ENCODE peak calls at places on chromosomes 5 and 9, in six cellular contexts. X is brain microvascular endothelial cell; N is ELR; H is hypothalamus; C is CD8-positive, alpha-beta T cell; E is activated CD8-positive, alpha-beta memory T cell treated with anti-CD3 and anti-CD28 coated beads for 24 hours. T is an unnamed sample.

GRCh38 chr5:165057156-165057555 is 1551.7 kb downstream of the MAT2B start:
- DNase-seq in X (no peak), N (no peak), H (no peak), C (no peak), E (no peak), T (no peak)

GRCh38 chr5:72134226-72134625 is 27.0 kb downstream of the MAP1B start:
- DNase-seq in X (no peak), N (peak; percentile 56), H (no peak), C (no peak), E (no peak), T (no peak)

GRCh38 chr5:118577621-118578020 is 410.7 kb downstream of the DTWD2 start:
- DNase-seq in X (no peak), N (no peak), H (no peak), C (no peak), E (no peak), T (no peak)

GRCh38 chr5:32508806-32509805 is 64.6 kb upstream of the ZFR start:
- DNase-seq in X (no peak), N (peak; percentile 84), H (no peak), C (no peak), E (no peak), T (no peak)

GRCh38 chr9:127858041-127858512 is 3.6 kb upstream of the ENG start:
- DNase-seq in X (no peak), N (no peak), H (no peak), C (no peak), E (no peak), T (no peak)

GRCh38 chr5:33180900-33181299 is 259.9 kb upstream of the TARS1 start:
- DNase-seq in X (peak; percentile 36), N (peak; percentile 66), H (no peak), C (no peak), E (no peak), T (no peak)

GRCh38 chr9:77392328-77392727 is 215.0 kb downstream of the VPS13A start:
- DNase-seq in X (no peak), N (no peak), H (no peak), C (no peak), E (no peak), T (no peak)

GRCh38 chr9:120937596-120937995 is 11.0 kb upstream of the TRAF1 start:
- DNase-seq in X (no peak), N (no peak), H (no peak), C (no peak), E (no peak), T (no peak)

GRCh38 chr5:54832066-54832465 is 153.3 kb downstream of the ESM1 start:
- DNase-seq in X (no peak), N (no peak), H (no peak), C (no peak), E (no peak), T (no peak)

GRCh38 chr5:65034029-65034781 is 265.5 kb downstream of the CWC27 start:
- DNase-seq in X (no peak), N (no peak), H (no peak), C (no peak), E (no peak), T (no peak)

GRCh38 chr9:19408316-19408692 is 505 bp upstream of the ACER2 start:
- DNase-seq in X (no peak), N (no peak), H (peak; percentile 58), C (no peak), E (no peak), T (no peak)

GRCh38 chr9:114169029-114169939 is 13.9 kb downstream of the COL27A1 start:
- DNase-seq in X (peak; percentile 69), N (no peak), H (no peak), C (no peak), E (no peak), T (no peak)

GRCh38 chr5:23268136-23268535 is 239.3 kb upstream of the PRDM9 start:
- DNase-seq in X (no peak), N (no peak), H (no peak), C (no peak), E (no peak), T (no peak)

GRCh38 chr9:22147818-22148573 is 138.9 kb upstream of the CDKN2B start:
- DNase-seq in X (peak; percentile 98), N (peak; percentile 90), H (no peak), C (no peak), E (no peak), T (no peak)

GRCh38 chr5:42851441-42851840 is 39.7 kb upstream of the SELENOP start:
- DNase-seq in X (no peak), N (no peak), H (no peak), C (no peak), E (no peak), T (no peak)

GRCh38 chr5:27612161-27612560 is 573.8 kb upstream of the CDH9 start:
- DNase-seq in X (no peak), N (no peak), H (no peak), C (no peak), E (no peak), T (no peak)

GRCh38 chr5:53580547-53580946 is 20.1 kb downstream of the NDUFS4 start:
- DNase-seq in X (no peak), N (no peak), H (no peak), C (no peak), E (no peak), T (no peak)

GRCh38 chr9:22469928-22470544 is 23.4 kb downstream of the DMRTA1 start:
- DNase-seq in X (peak; percentile 36), N (peak; percentile 63), H (no peak), C (no peak), E (no peak), T (no peak)

GRCh38 chr9:77063645-77064285 is 44.3 kb downstream of the FOXB2 start:
- DNase-seq in X (peak; percentile 87), N (peak; percentile 76), H (no peak), C (no peak), E (no peak), T (no peak)

GRCh38 chr5:178284996-178285395 is 52.4 kb upstream of the PHYKPL start:
- DNase-seq in X (no peak), N (no peak), H (no peak), C (no peak), E (no peak), T (no peak)

GRCh38 chr9:132054024-132054423 is 25.6 kb downstream of the MED27 start:
- DNase-seq in X (no peak), N (no peak), H (no peak), C (no peak), E (no peak), T (no peak)

GRCh38 chr5:82176115-82176514 is 102.0 kb downstream of the RPS23 start:
- DNase-seq in X (no peak), N (no peak), H (no peak), C (no peak), E (no peak), T (no peak)